ENCODE peak calls at places on chromosomes 11 and 22, in six cellular contexts. One of them, this sample, is unnamed.

GRCh38 chr11:35491231-35491871 is 34.1 kb downstream of the PAMR1 start:
- DNase-seq in PC-9: peak
- DNase-seq in GM13977: no peak
- DNase-seq in BE2C: no peak
- DNase-seq in suprapubic skin: no peak
- DNase-seq in H9: no peak
- DNase-seq in this sample: no peak

GRCh38 chr22:19207902-19208283 is 29.4 kb upstream of the SLC25A1 start:
- DNase-seq in PC-9: no peak
- DNase-seq in GM13977: no peak
- DNase-seq in BE2C: no peak
- DNase-seq in suprapubic skin: peak
- DNase-seq in H9: no peak
- DNase-seq in this sample: no peak

GRCh38 chr22:39908737-39909136 is 7.9 kb downstream of the GRAP2 start:
- DNase-seq in GM13977: no peak
- DNase-seq in suprapubic skin: no peak
- DNase-seq in H9: no peak
- DNase-seq in BE2C: no peak
- DNase-seq in PC-9: no peak
- DNase-seq in this sample: no peak

GRCh38 chr11:108242422-108242821 is 19.6 kb downstream of the ATM start:
- DNase-seq in suprapubic skin: no peak
- DNase-seq in H9: no peak
- DNase-seq in BE2C: no peak
- DNase-seq in GM13977: no peak
- DNase-seq in PC-9: no peak
- DNase-seq in this sample: no peak

GRCh38 chr22:24525416-24526037 is 29.4 kb downstream of the GUCD1 start:
- DNase-seq in suprapubic skin: peak
- DNase-seq in BE2C: peak
- DNase-seq in H9: peak
- DNase-seq in GM13977: peak
- DNase-seq in PC-9: peak
- DNase-seq in this sample: peak

GRCh38 chr11:613369-613968 is 2.3 kb downstream of the IRF7 start:
- DNase-seq in GM13977: peak
- DNase-seq in suprapubic skin: peak
- DNase-seq in H9: peak
- DNase-seq in BE2C: peak
- DNase-seq in PC-9: peak
- DNase-seq in this sample: peak

GRCh38 chr22:43377486-43377995 is 34.3 kb upstream of the MPPED1 start:
- DNase-seq in suprapubic skin: peak
- DNase-seq in GM13977: no peak
- DNase-seq in PC-9: no peak
- DNase-seq in BE2C: no peak
- DNase-seq in H9: no peak
- DNase-seq in this sample: no peak

GRCh38 chr22:38697055-38697980 is 3.4 kb downstream of the JOSD1 start:
- DNase-seq in suprapubic skin: no peak
- DNase-seq in PC-9: peak
- DNase-seq in H9: no peak
- DNase-seq in BE2C: no peak
- DNase-seq in GM13977: no peak
- DNase-seq in this sample: no peak

GRCh38 chr11:35045219-35045819 is 93.7 kb upstream of the CD44 start:
- DNase-seq in H9: no peak
- DNase-seq in PC-9: no peak
- DNase-seq in BE2C: no peak
- DNase-seq in GM13977: no peak
- DNase-seq in suprapubic skin: no peak
- DNase-seq in this sample: no peak

GRCh38 chr11:8206251-8207079 is 37.6 kb upstream of the RIC3 start:
- DNase-seq in PC-9: no peak
- DNase-seq in BE2C: peak
- DNase-seq in H9: peak
- DNase-seq in suprapubic skin: no peak
- DNase-seq in GM13977: no peak
- DNase-seq in this sample: no peak

GRCh38 chr22:37253164-37253660 is 9.1 kb upstream of the RAC2 start:
- DNase-seq in PC-9: no peak
- DNase-seq in GM13977: no peak
- DNase-seq in suprapubic skin: no peak
- DNase-seq in BE2C: no peak
- DNase-seq in H9: no peak
- DNase-seq in this sample: peak

GRCh38 chr11:8649361-8649760 is 33.1 kb downstream of the TRIM66 start:
- DNase-seq in GM13977: no peak
- DNase-seq in BE2C: no peak
- DNase-seq in PC-9: no peak
- DNase-seq in H9: no peak
- DNase-seq in suprapubic skin: no peak
- DNase-seq in this sample: no peak

GRCh38 chr22:29231971-29232959 is 26.6 kb downstream of the EMID1 start:
- DNase-seq in BE2C: no peak
- DNase-seq in suprapubic skin: peak
- DNase-seq in H9: no peak
- DNase-seq in GM13977: no peak
- DNase-seq in PC-9: no peak
- DNase-seq in this sample: peak

GRCh38 chr11:125468852-125469251 is 27.2 kb downstream of the FEZ1 start:
- DNase-seq in GM13977: no peak
- DNase-seq in PC-9: no peak
- DNase-seq in suprapubic skin: no peak
- DNase-seq in BE2C: no peak
- DNase-seq in H9: no peak
- DNase-seq in this sample: no peak

GRCh38 chr22:17106785-17107546 is 14.2 kb downstream of the TMEM121B start:
- DNase-seq in GM13977: no peak
- DNase-seq in PC-9: no peak
- DNase-seq in H9: no peak
- DNase-seq in BE2C: no peak
- DNase-seq in suprapubic skin: no peak
- DNase-seq in this sample: no peak

GRCh38 chr11:93623179-93623578 is 38.3 kb upstream of the CEP295 start:
- DNase-seq in BE2C: peak
- DNase-seq in PC-9: peak
- DNase-seq in suprapubic skin: no peak
- DNase-seq in H9: peak
- DNase-seq in GM13977: peak
- DNase-seq in this sample: peak

GRCh38 chr11:100576044-100577021 is 110.8 kb upstream of the ARHGAP42 start:
- DNase-seq in suprapubic skin: no peak
- DNase-seq in GM13977: peak
- DNase-seq in PC-9: peak
- DNase-seq in BE2C: peak
- DNase-seq in H9: no peak
- DNase-seq in this sample: no peak

GRCh38 chr11:64518928-64519327 is 72.1 kb upstream of the SLC22A12 start:
- DNase-seq in PC-9: no peak
- DNase-seq in suprapubic skin: no peak
- DNase-seq in H9: no peak
- DNase-seq in GM13977: no peak
- DNase-seq in BE2C: no peak
- DNase-seq in this sample: no peak

GRCh38 chr11:72242141-72242540 is 1.8 kb downstream of the PHOX2A start:
- DNase-seq in PC-9: no peak
- DNase-seq in BE2C: peak
- DNase-seq in H9: peak
- DNase-seq in suprapubic skin: no peak
- DNase-seq in GM13977: peak
- DNase-seq in this sample: no peak

GRCh38 chr11:57935402-57936049 is 88.2 kb upstream of the OR9Q1 start:
- DNase-seq in H9: no peak
- DNase-seq in GM13977: no peak
- DNase-seq in suprapubic skin: no peak
- DNase-seq in PC-9: no peak
- DNase-seq in BE2C: no peak
- DNase-seq in this sample: no peak

GRCh38 chr11:27429740-27430451 is 42.7 kb downstream of the LGR4 start:
- DNase-seq in H9: no peak
- DNase-seq in PC-9: no peak
- DNase-seq in BE2C: no peak
- DNase-seq in suprapubic skin: no peak
- DNase-seq in GM13977: no peak
- DNase-seq in this sample: no peak

DNA sequence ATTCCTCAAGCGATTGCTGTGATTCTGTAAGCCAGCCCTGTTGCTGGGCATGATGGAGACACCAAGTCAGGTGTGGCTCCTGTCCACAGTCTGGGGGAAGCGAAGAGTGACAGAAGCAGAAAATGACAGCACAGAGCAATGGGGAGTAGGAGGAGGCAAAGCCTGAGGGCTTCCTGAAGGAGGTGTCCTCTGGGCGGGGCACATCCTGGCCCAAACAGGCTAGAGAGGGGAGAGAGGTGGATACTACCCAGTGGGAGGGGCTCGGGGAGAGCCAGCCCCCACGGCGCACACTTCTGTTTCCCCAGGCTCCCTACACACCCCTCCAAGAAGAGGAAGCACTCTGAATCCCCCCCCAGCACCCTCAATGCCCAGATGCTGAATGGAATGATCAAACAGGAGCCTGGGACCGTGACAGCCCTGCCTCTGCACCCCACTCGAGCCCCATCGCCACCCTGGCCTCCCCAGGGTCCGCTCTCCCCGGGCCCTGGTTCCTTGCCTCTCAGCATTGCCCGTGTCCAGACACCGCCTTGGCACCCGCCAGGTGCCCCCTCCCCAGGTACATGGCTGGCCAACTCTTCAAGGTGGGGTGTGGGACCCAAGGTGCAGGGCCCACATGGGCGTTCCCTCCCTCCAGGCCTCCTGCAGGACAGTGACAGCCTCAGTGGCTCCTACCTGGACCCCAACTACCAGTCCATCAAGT is 18.9 kb downstream of the MYRF start:
- DNase-seq in H9: no peak
- DNase-seq in GM13977: no peak
- DNase-seq in BE2C: no peak
- DNase-seq in suprapubic skin: no peak
- DNase-seq in PC-9: no peak
- DNase-seq in this sample: no peak
- TF ChIP-seq CTCF in H9: no peak
- TF ChIP-seq CTCF in GM13977: no peak
- TF ChIP-seq CTCF in BE2C: no peak
- TF ChIP-seq CTCF in suprapubic skin: no peak
- TF ChIP-seq CTCF in PC-9: no peak
- TF ChIP-seq CTCF in this sample: no peak

GRCh38 chr22:27110985-27111451 is 453.6 kb downstream of the MIAT start:
- DNase-seq in GM13977: no peak
- DNase-seq in PC-9: no peak
- DNase-seq in H9: peak
- DNase-seq in suprapubic skin: no peak
- DNase-seq in BE2C: no peak
- DNase-seq in this sample: no peak
- TF ChIP-seq CTCF in GM13977: no peak
- TF ChIP-seq CTCF in PC-9: no peak
- TF ChIP-seq CTCF in H9: no peak
- TF ChIP-seq CTCF in suprapubic skin: no peak
- TF ChIP-seq CTCF in BE2C: no peak
- TF ChIP-seq CTCF in this sample: no peak

GRCh38 chr22:32785636-32786418 is 15.7 kb upstream of the TIMP3 start:
- DNase-seq in suprapubic skin: no peak
- DNase-seq in PC-9: no peak
- DNase-seq in BE2C: no peak
- DNase-seq in H9: no peak
- DNase-seq in GM13977: no peak
- DNase-seq in this sample: no peak

GRCh38 chr22:32793604-32794003 is 7.9 kb upstream of the TIMP3 start:
- DNase-seq in H9: no peak
- DNase-seq in GM13977: no peak
- DNase-seq in PC-9: no peak
- DNase-seq in suprapubic skin: no peak
- DNase-seq in BE2C: no peak
- DNase-seq in this sample: no peak

GRCh38 chr22:32789797-32790620 is 11.5 kb upstream of the TIMP3 start:
- DNase-seq in suprapubic skin: no peak
- DNase-seq in PC-9: no peak
- DNase-seq in BE2C: no peak
- DNase-seq in H9: no peak
- DNase-seq in GM13977: no peak
- DNase-seq in this sample: no peak

GRCh38 chr22:32791056-32791455 is 10.4 kb upstream of the TIMP3 start:
- DNase-seq in H9: no peak
- DNase-seq in BE2C: no peak
- DNase-seq in PC-9: no peak
- DNase-seq in GM13977: no peak
- DNase-seq in suprapubic skin: no peak
- DNase-seq in this sample: no peak

GRCh38 chr22:32788884-32789624 is 12.5 kb upstream of the TIMP3 start:
- DNase-seq in GM13977: no peak
- DNase-seq in H9: no peak
- DNase-seq in PC-9: peak
- DNase-seq in suprapubic skin: no peak
- DNase-seq in BE2C: no peak
- DNase-seq in this sample: no peak
- TF ChIP-seq CTCF in GM13977: no peak
- TF ChIP-seq CTCF in H9: no peak
- TF ChIP-seq CTCF in PC-9: no peak
- TF ChIP-seq CTCF in suprapubic skin: no peak
- TF ChIP-seq CTCF in BE2C: no peak
- TF ChIP-seq CTCF in this sample: no peak

GRCh38 chr11:77874206-77874605 is 53.3 kb downstream of the AAMDC start:
- DNase-seq in H9: no peak
- DNase-seq in PC-9: no peak
- DNase-seq in BE2C: no peak
- DNase-seq in suprapubic skin: no peak
- DNase-seq in GM13977: no peak
- DNase-seq in this sample: no peak

GRCh38 chr11:77882396-77882795 is 61.5 kb downstream of the AAMDC start:
- DNase-seq in H9: no peak
- DNase-seq in suprapubic skin: no peak
- DNase-seq in GM13977: no peak
- DNase-seq in BE2C: no peak
- DNase-seq in PC-9: peak
- DNase-seq in this sample: no peak

GRCh38 chr11:77876045-77876444 is 55.1 kb downstream of the AAMDC start:
- DNase-seq in GM13977: no peak
- DNase-seq in BE2C: no peak
- DNase-seq in PC-9: no peak
- DNase-seq in H9: no peak
- DNase-seq in suprapubic skin: no peak
- DNase-seq in this sample: no peak

GRCh38 chr11:77883775-77884174 is 62.8 kb downstream of the AAMDC start:
- DNase-seq in H9: no peak
- DNase-seq in BE2C: no peak
- DNase-seq in GM13977: no peak
- DNase-seq in suprapubic skin: no peak
- DNase-seq in PC-9: peak
- DNase-seq in this sample: no peak

DNA sequence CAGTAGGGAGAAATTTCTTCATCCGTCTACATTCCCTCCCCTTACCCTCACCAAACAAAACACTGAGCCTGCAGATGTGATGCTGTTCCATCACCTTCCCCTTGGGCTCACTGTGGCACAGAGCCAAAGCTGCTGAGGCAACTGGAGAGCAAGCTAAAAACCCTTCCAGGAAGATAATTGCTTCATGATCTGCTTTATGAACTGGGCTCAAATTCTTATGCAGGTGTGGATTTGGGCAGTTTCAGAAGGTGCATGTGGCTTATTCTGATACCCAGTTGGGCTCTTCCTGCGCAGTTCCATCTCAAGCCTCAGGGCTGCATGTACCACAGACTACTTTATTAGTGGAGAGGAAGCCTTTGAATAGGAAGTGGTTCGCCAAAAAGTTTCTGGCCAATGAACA is 58.3 kb downstream of the AAMDC start:
- DNase-seq in suprapubic skin: no peak
- DNase-seq in GM13977: no peak
- DNase-seq in PC-9: peak
- DNase-seq in H9: no peak
- DNase-seq in BE2C: peak
- DNase-seq in this sample: no peak
- TF ChIP-seq CTCF in suprapubic skin: no peak
- TF ChIP-seq CTCF in GM13977: no peak
- TF ChIP-seq CTCF in PC-9: no peak
- TF ChIP-seq CTCF in H9: no peak
- TF ChIP-seq CTCF in BE2C: peak
- TF ChIP-seq CTCF in this sample: no peak